ENCODE peak calls at places on chromosomes 5 and 9, in six cellular contexts. One of them, this sample, is unnamed. For H3K27me3, the result is how much of the 10 kb centered on the place peaks cover.

GRCh38 chr5:128538249-128539037 is 398 bp upstream of the FBN2 start:
- DNase-seq in heart right ventricle: peak
- DNase-seq in pancreas: peak
- DNase-seq in GM06990: peak
- DNase-seq in dorsolateral prefrontal cortex: no peak
- DNase-seq in stomach: no peak
- DNase-seq in this sample: peak

GRCh38 chr9:126304207-126304945 is 22.3 kb upstream of the MVB12B start:
- DNase-seq in heart right ventricle: no peak
- DNase-seq in stomach: no peak
- DNase-seq in pancreas: no peak
- DNase-seq in GM06990: no peak
- DNase-seq in dorsolateral prefrontal cortex: no peak
- DNase-seq in this sample: no peak

GRCh38 chr5:99004960-99005359 is 76.2 kb upstream of the CHD1 start:
- DNase-seq in stomach: no peak
- DNase-seq in heart right ventricle: no peak
- DNase-seq in pancreas: no peak
- DNase-seq in GM06990: peak
- DNase-seq in dorsolateral prefrontal cortex: no peak
- DNase-seq in this sample: no peak

GRCh38 chr9:123470121-123470851 is 114.3 kb downstream of the CRB2 start:
- DNase-seq in GM06990: no peak
- DNase-seq in pancreas: no peak
- DNase-seq in dorsolateral prefrontal cortex: no peak
- DNase-seq in stomach: no peak
- DNase-seq in heart right ventricle: no peak
- DNase-seq in this sample: no peak

GRCh38 chr9:17216011-17216410 is 81.2 kb downstream of the CNTLN start:
- DNase-seq in pancreas: no peak
- DNase-seq in dorsolateral prefrontal cortex: no peak
- DNase-seq in stomach: no peak
- DNase-seq in GM06990: no peak
- DNase-seq in heart right ventricle: no peak
- DNase-seq in this sample: no peak

GRCh38 chr9:7053903-7054302 is 296.1 kb downstream of the KDM4C start:
- DNase-seq in dorsolateral prefrontal cortex: no peak
- DNase-seq in GM06990: no peak
- DNase-seq in heart right ventricle: no peak
- DNase-seq in stomach: no peak
- DNase-seq in pancreas: no peak
- DNase-seq in this sample: no peak

GRCh38 chr9:111356567-111357244 is 26.7 kb upstream of the OR2K2 start:
- DNase-seq in GM06990: no peak
- DNase-seq in stomach: no peak
- DNase-seq in heart right ventricle: no peak
- DNase-seq in pancreas: no peak
- DNase-seq in dorsolateral prefrontal cortex: no peak
- DNase-seq in this sample: peak

GRCh38 chr5:168315416-168315990 is 24.1 kb downstream of the WWC1 start:
- DNase-seq in pancreas: no peak
- DNase-seq in dorsolateral prefrontal cortex: no peak
- DNase-seq in stomach: no peak
- DNase-seq in heart right ventricle: no peak
- DNase-seq in GM06990: no peak
- DNase-seq in this sample: no peak

GRCh38 chr5:13987843-13988464 is 43.5 kb upstream of the DNAH5 start:
- DNase-seq in dorsolateral prefrontal cortex: no peak
- DNase-seq in GM06990: peak
- DNase-seq in stomach: peak
- DNase-seq in heart right ventricle: no peak
- DNase-seq in pancreas: peak
- DNase-seq in this sample: no peak

GRCh38 chr5:39755986-39756385 is 331.2 kb upstream of the DAB2 start:
- DNase-seq in pancreas: no peak
- DNase-seq in dorsolateral prefrontal cortex: no peak
- DNase-seq in GM06990: no peak
- DNase-seq in stomach: no peak
- DNase-seq in heart right ventricle: no peak
- DNase-seq in this sample: peak

GRCh38 chr5:65837139-65837538 is 89.2 kb upstream of the ERBIN start:
- DNase-seq in pancreas: no peak
- DNase-seq in GM06990: no peak
- DNase-seq in dorsolateral prefrontal cortex: no peak
- DNase-seq in heart right ventricle: no peak
- DNase-seq in stomach: no peak
- DNase-seq in this sample: peak

GRCh38 chr9:129237195-129237611 is 59.1 kb upstream of the IER5L start:
- DNase-seq in dorsolateral prefrontal cortex: peak
- DNase-seq in GM06990: no peak
- DNase-seq in pancreas: no peak
- DNase-seq in stomach: no peak
- DNase-seq in heart right ventricle: no peak
- DNase-seq in this sample: no peak

GRCh38 chr9:76602191-76602590 is 143.2 kb downstream of the GCNT1 start:
- DNase-seq in pancreas: no peak
- DNase-seq in heart right ventricle: no peak
- DNase-seq in stomach: no peak
- DNase-seq in GM06990: no peak
- DNase-seq in dorsolateral prefrontal cortex: no peak
- DNase-seq in this sample: no peak

GRCh38 chr9:89284076-89284475 is 26.9 kb upstream of the CKS2 start:
- DNase-seq in stomach: no peak
- DNase-seq in heart right ventricle: no peak
- DNase-seq in pancreas: no peak
- DNase-seq in dorsolateral prefrontal cortex: no peak
- DNase-seq in GM06990: no peak
- DNase-seq in this sample: no peak

GRCh38 chr5:63962345-63962744 is at the start of gene HTR1A:
- DNase-seq in stomach: no peak
- DNase-seq in heart right ventricle: no peak
- DNase-seq in pancreas: no peak
- DNase-seq in GM06990: no peak
- DNase-seq in dorsolateral prefrontal cortex: no peak
- DNase-seq in this sample: no peak

GRCh38 chr9:79127661-79128060 is 444.1 kb upstream of the TLE4 start:
- DNase-seq in dorsolateral prefrontal cortex: no peak
- DNase-seq in GM06990: no peak
- DNase-seq in pancreas: no peak
- DNase-seq in stomach: no peak
- DNase-seq in heart right ventricle: no peak
- DNase-seq in this sample: peak

GRCh38 chr5:8585230-8586018 is 716.5 kb downstream of the MTRR start:
- DNase-seq in GM06990: no peak
- DNase-seq in pancreas: no peak
- DNase-seq in heart right ventricle: no peak
- DNase-seq in dorsolateral prefrontal cortex: no peak
- DNase-seq in stomach: no peak
- DNase-seq in this sample: no peak
- TF ChIP-seq CTCF in GM06990: no peak
- TF ChIP-seq CTCF in pancreas: no peak
- TF ChIP-seq CTCF in heart right ventricle: no peak
- TF ChIP-seq CTCF in dorsolateral prefrontal cortex: no peak
- TF ChIP-seq CTCF in stomach: no peak
- TF ChIP-seq CTCF in this sample: peak

DNA sequence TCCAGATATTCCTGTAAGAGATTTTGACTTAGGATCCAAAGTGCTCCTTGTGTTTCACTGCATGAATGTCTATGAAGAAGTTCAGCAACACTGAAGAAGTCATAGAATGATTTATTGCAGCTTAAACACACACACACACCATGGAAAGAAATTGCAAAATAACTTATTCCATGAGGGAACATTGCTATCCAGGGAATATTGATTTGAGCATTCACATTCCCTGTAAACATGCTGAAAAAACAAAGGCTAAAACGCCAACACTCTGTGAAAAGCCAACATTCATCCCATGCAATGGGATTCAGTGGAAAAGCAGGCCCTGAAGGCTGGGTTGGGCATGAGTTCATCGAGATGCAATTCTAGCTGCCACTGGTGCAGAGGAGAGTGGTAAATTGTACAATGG is 109.6 kb upstream of the CXCL14 start:
- DNase-seq in dorsolateral prefrontal cortex: no peak
- DNase-seq in pancreas: no peak
- DNase-seq in GM06990: no peak
- DNase-seq in heart right ventricle: no peak
- DNase-seq in stomach: no peak
- DNase-seq in this sample: no peak
- H3K27me3 ChIP-seq in dorsolateral prefrontal cortex: under half
- H3K27me3 ChIP-seq in pancreas: under half
- H3K27me3 ChIP-seq in GM06990: under half
- H3K27me3 ChIP-seq in heart right ventricle: under half
- H3K27me3 ChIP-seq in stomach: under half
- H3K27me3 ChIP-seq in this sample: under half

DNA sequence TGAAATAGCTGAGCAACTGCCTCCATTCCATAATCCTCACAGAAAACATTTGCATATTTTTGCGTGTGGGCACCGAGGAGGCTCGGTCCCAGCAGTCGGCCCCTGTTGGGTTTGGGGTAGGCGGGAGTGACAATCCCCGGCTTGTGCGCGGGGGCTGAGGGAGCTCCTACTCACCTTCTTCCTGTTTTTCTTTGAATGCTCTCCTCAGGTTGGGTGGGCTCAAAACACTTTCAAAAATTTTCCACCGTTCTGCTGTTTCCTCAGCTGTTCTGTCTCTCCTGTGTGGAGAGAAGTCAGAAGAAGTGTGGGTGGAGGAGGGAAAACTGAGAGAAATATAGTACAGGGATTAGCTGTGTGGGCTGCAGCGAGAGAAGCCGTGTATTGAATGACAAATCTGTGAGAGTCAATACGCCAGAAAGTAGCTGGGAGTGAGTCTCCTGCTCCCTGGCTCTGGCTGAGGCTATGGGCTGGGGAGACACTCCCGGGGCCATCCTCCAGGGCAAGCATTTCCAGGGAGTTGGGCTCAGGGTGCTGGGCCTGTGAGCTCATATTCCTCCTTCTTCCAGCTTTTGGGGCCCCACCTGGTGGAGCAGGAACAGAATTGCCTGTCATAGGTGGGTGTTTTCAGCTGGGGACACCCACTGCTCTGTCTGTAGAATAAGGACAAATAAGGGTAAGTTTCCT is 84.7 kb downstream of the CMYA5 start:
- DNase-seq in heart right ventricle: no peak
- DNase-seq in pancreas: no peak
- DNase-seq in stomach: no peak
- DNase-seq in GM06990: no peak
- DNase-seq in dorsolateral prefrontal cortex: peak
- DNase-seq in this sample: no peak
- H3K4me3 ChIP-seq in heart right ventricle: no peak
- H3K4me3 ChIP-seq in pancreas: no peak
- H3K4me3 ChIP-seq in stomach: no peak
- H3K4me3 ChIP-seq in GM06990: no peak
- H3K4me3 ChIP-seq in dorsolateral prefrontal cortex: no peak
- H3K4me3 ChIP-seq in this sample: no peak

GRCh38 chr5:132462856-132463745 is 27.5 kb downstream of the IRF1 start:
- DNase-seq in dorsolateral prefrontal cortex: no peak
- DNase-seq in pancreas: no peak
- DNase-seq in heart right ventricle: no peak
- DNase-seq in stomach: no peak
- DNase-seq in GM06990: no peak
- DNase-seq in this sample: no peak

GRCh38 chr5:132466453-132467291 is 23.9 kb downstream of the IRF1 start:
- DNase-seq in stomach: peak
- DNase-seq in GM06990: peak
- DNase-seq in dorsolateral prefrontal cortex: no peak
- DNase-seq in pancreas: no peak
- DNase-seq in heart right ventricle: peak
- DNase-seq in this sample: no peak

GRCh38 chr5:132465095-132465707 is 25.4 kb downstream of the IRF1 start:
- DNase-seq in GM06990: no peak
- DNase-seq in heart right ventricle: no peak
- DNase-seq in stomach: no peak
- DNase-seq in dorsolateral prefrontal cortex: no peak
- DNase-seq in pancreas: no peak
- DNase-seq in this sample: no peak

GRCh38 chr5:132463808-132464154 is 26.8 kb downstream of the IRF1 start:
- DNase-seq in dorsolateral prefrontal cortex: no peak
- DNase-seq in pancreas: no peak
- DNase-seq in GM06990: no peak
- DNase-seq in heart right ventricle: no peak
- DNase-seq in stomach: no peak
- DNase-seq in this sample: no peak

GRCh38 chr5:132464155-132464939 is 26.2 kb downstream of the IRF1 start:
- DNase-seq in stomach: no peak
- DNase-seq in pancreas: no peak
- DNase-seq in dorsolateral prefrontal cortex: no peak
- DNase-seq in GM06990: peak
- DNase-seq in heart right ventricle: no peak
- DNase-seq in this sample: no peak
- TF ChIP-seq CTCF in stomach: peak
- TF ChIP-seq CTCF in pancreas: no peak
- TF ChIP-seq CTCF in dorsolateral prefrontal cortex: peak
- TF ChIP-seq CTCF in GM06990: no peak
- TF ChIP-seq CTCF in heart right ventricle: no peak
- TF ChIP-seq CTCF in this sample: peak